ENCODE peak calls at places on chromosomes 1 and 21, in five cellular contexts. F is PC-9, U is vagina, R is body of pancreas, H is uterus. Z is an unnamed sample.

GRCh38 chr1:20194770-20195463 is 8.6 kb upstream of the PLA2G2C start:
- DNase-seq in F (no peak), H (peak; percentile 28), U (no peak), R (peak; percentile 70), Z (peak; percentile 84)

GRCh38 chr1:78377356-78377928 is 113.3 kb upstream of the PTGFR start:
- DNase-seq in R (no peak), U (no peak), F (peak; percentile 54), H (no peak), Z (no peak)

GRCh38 chr1:53736290-53736689 is 2.7 kb downstream of the GLIS1 start:
- DNase-seq in U (no peak), R (no peak), F (no peak), H (no peak), Z (no peak)

GRCh38 chr1:89130716-89131115 is 4.8 kb upstream of the GBP2 start:
- DNase-seq in H (no peak), R (no peak), U (no peak), F (no peak), Z (no peak)

GRCh38 chr1:21936366-21937031 is 611 bp downstream of the HSPG2 start:
- DNase-seq in U (no peak), H (peak; percentile 60), R (peak; percentile 13), F (no peak), Z (peak; percentile 46)

GRCh38 chr1:203463469-203464062 is 12.0 kb upstream of the PRELP start:
- DNase-seq in F (no peak), H (peak; percentile 75), R (no peak), U (no peak), Z (no peak)

GRCh38 chr1:2021550-2021949 is 2.4 kb downstream of the GABRD start:
- DNase-seq in U (no peak), H (no peak), F (no peak), R (no peak), Z (no peak)

GRCh38 chr1:44423706-44424546 is 18.9 kb downstream of the RNF220 start:
- DNase-seq in H (peak; percentile 56), R (peak; percentile 87), U (no peak), F (no peak), Z (peak; percentile 64)

DNA sequence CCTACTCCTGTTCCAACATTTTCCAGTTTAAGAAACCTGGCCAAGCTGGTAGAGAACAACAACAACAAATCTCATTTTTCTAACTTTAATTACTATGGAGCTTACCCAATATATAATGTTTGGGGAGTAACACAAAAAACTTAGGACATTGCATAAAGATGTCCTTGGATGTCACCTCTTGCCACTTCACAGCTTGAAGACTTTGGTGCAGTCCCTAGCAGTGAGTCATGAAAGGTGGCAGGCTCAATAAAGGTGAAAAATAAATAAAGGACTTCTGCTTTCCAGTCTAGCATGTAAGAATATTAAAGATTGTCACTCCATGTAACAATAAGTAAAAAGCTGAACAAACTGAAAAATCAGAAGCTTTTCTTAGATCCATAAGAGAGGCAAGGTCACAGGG is 17.6 kb upstream of the SELP start:
- DNase-seq in H (no peak), F (no peak), U (no peak), R (no peak), Z (no peak)
- H3K9me3 ChIP-seq in H (no peaks in the 10 kb centered on the region), F (no peaks in the 10 kb centered on the region), U (no peaks in the 10 kb centered on the region), R (no peaks in the 10 kb centered on the region), Z (no peaks in the 10 kb centered on the region)

DNA sequence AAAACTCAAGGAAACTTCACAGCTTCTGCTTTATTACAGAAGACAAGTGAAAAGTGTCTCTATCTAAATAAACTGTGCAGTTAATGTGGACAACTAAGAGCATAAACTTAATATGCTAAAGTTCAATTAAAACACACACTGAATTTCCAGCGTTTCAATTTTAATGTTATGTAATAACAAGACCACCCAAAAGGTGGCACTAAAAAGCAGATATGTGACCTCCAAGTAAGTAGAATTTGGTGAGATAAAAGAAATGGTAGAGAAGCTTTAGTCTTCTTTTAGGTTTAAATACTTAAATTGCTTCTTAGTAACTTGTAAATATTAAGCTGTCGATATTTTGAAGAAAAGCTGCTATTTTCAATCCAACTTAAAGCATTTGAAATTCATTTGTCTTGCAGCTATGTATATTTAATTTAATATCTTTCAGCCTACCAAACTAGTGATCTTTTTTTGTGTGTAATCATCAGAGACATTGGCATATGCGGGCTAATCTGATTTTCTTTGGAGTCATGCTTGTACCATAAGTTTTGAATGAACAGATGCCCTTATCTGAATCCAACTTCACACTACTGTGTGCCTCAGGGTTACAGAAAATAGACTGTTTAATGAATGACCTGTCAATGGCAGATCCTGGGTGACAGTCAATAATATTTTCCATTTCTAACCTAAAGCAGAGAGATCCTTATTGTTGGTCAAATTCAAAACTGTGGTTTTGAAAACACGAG is 36.5 kb upstream of the ADAMTS1 start:
- DNase-seq in U (no peak), H (no peak), R (no peak), F (no peak), Z (no peak)
- TF ChIP-seq CTCF in U (peak; percentile 7), H (peak; percentile 44), R (peak; percentile 52), F (peak; percentile 22), Z (no peak)

GRCh38 chr1:65025794-65026193 is 59.4 kb upstream of the JAK1 start:
- DNase-seq in R (no peak), H (no peak), F (no peak), U (no peak), Z (no peak)
- H3K27ac ChIP-seq in R (no peak overlapping the region), H (no peak overlapping the region), F (no peak overlapping the region), U (no peak overlapping the region), Z (no peak overlapping the region)

DNA sequence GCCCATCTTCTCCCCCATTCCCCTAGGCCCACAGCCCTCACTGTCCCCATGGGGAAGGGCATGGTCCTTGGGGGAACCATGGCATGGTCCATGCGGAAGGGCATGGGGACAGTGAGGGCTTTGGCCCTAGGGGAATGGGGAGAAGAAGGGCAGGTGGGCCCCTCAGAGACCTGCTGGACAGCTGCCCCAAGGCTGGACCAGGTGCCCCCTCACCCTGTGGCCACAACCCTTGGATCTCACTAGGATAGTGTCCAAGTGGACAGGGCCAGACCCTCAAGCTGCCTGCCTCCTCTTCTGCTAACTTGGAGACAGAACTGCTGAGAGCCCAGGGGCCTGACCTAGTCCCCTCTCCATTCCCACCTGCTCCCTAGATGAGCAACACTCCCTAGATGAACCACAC is 12.4 kb upstream of the SMYD3 start:
- DNase-seq in H (no peak), R (no peak), U (no peak), F (no peak), Z (no peak)
- H3K9me3 ChIP-seq in H (peaks cover 3% of the 10 kb centered on the region), R (no peaks in the 10 kb centered on the region), U (peaks cover 12% of the 10 kb centered on the region), F (peaks cover 9% of the 10 kb centered on the region), Z (no peaks in the 10 kb centered on the region)